ENCODE peak calls at places on chromosome 21, in ten cellular contexts. One of them, this sample, is unnamed.

GRCh38 chr21:28892550-28893111 is 100.0 kb downstream of the LTN1 start:
- DNase-seq in NCI-H2171: no peak
- DNase-seq in cardiac muscle cell: no peak
- DNase-seq in epithelial cell of proximal tubule: no peak
- DNase-seq in nephron progenitor cell: no peak
- DNase-seq in NCI-H345: no peak
- DNase-seq in SK-N-SH: no peak
- DNase-seq in WTC11: no peak
- DNase-seq in T1000: no peak
- DNase-seq in activated T-helper 1 cell treated with anti-CD3 and anti-CD28 coated beads, Interleukin-12 subunit alpha, Interleukin-12 subunit beta, Interleukin-2, Interleukin-4 antibody, amounts not matched to agents 30 ng/mL and 10 ng/mL and 1 ng/mL, durations not matched to agents 14 hours and 24 hours and 36 hours: no peak
- DNase-seq in this sample: no peak

GRCh38 chr21:44618504-44618903 is 6.6 kb downstream of the KRTAP10-8 start:
- DNase-seq in NCI-H2171: no peak
- DNase-seq in cardiac muscle cell: peak
- DNase-seq in epithelial cell of proximal tubule: no peak
- DNase-seq in nephron progenitor cell: no peak
- DNase-seq in NCI-H345: no peak
- DNase-seq in SK-N-SH: no peak
- DNase-seq in WTC11: peak
- DNase-seq in T1000: no peak
- DNase-seq in activated T-helper 1 cell treated with anti-CD3 and anti-CD28 coated beads, Interleukin-12 subunit alpha, Interleukin-12 subunit beta, Interleukin-2, Interleukin-4 antibody, amounts not matched to agents 30 ng/mL and 10 ng/mL and 1 ng/mL, durations not matched to agents 14 hours and 24 hours and 36 hours: no peak
- DNase-seq in this sample: no peak

GRCh38 chr21:42009018-42009830 is 936 bp downstream of the ZBTB21 start:
- DNase-seq in NCI-H2171: no peak
- DNase-seq in cardiac muscle cell: peak
- DNase-seq in epithelial cell of proximal tubule: peak
- DNase-seq in nephron progenitor cell: peak
- DNase-seq in NCI-H345: peak
- DNase-seq in SK-N-SH: peak
- DNase-seq in WTC11: peak
- DNase-seq in T1000: no peak
- DNase-seq in activated T-helper 1 cell treated with anti-CD3 and anti-CD28 coated beads, Interleukin-12 subunit alpha, Interleukin-12 subunit beta, Interleukin-2, Interleukin-4 antibody, amounts not matched to agents 30 ng/mL and 10 ng/mL and 1 ng/mL, durations not matched to agents 14 hours and 24 hours and 36 hours: peak
- DNase-seq in this sample: peak

GRCh38 chr21:15031790-15032357 is 32.9 kb downstream of the NRIP1 start:
- DNase-seq in NCI-H2171: no peak
- DNase-seq in cardiac muscle cell: no peak
- DNase-seq in epithelial cell of proximal tubule: no peak
- DNase-seq in nephron progenitor cell: no peak
- DNase-seq in NCI-H345: no peak
- DNase-seq in SK-N-SH: no peak
- DNase-seq in WTC11: no peak
- DNase-seq in T1000: no peak
- DNase-seq in activated T-helper 1 cell treated with anti-CD3 and anti-CD28 coated beads, Interleukin-12 subunit alpha, Interleukin-12 subunit beta, Interleukin-2, Interleukin-4 antibody, amounts not matched to agents 30 ng/mL and 10 ng/mL and 1 ng/mL, durations not matched to agents 14 hours and 24 hours and 36 hours: no peak
- DNase-seq in this sample: no peak

GRCh38 chr21:45478115-45478801 is 64.0 kb downstream of the SLC19A1 start:
- DNase-seq in NCI-H2171: peak
- DNase-seq in cardiac muscle cell: peak
- DNase-seq in epithelial cell of proximal tubule: no peak
- DNase-seq in nephron progenitor cell: peak
- DNase-seq in NCI-H345: peak
- DNase-seq in SK-N-SH: peak
- DNase-seq in WTC11: peak
- DNase-seq in T1000: peak
- DNase-seq in activated T-helper 1 cell treated with anti-CD3 and anti-CD28 coated beads, Interleukin-12 subunit alpha, Interleukin-12 subunit beta, Interleukin-2, Interleukin-4 antibody, amounts not matched to agents 30 ng/mL and 10 ng/mL and 1 ng/mL, durations not matched to agents 14 hours and 24 hours and 36 hours: peak
- DNase-seq in this sample: peak

GRCh38 chr21:41431788-41432548 is 5.9 kb downstream of the MX1 start:
- DNase-seq in NCI-H2171: no peak
- DNase-seq in cardiac muscle cell: no peak
- DNase-seq in epithelial cell of proximal tubule: no peak
- DNase-seq in nephron progenitor cell: no peak
- DNase-seq in NCI-H345: no peak
- DNase-seq in SK-N-SH: peak
- DNase-seq in WTC11: no peak
- DNase-seq in T1000: no peak
- DNase-seq in activated T-helper 1 cell treated with anti-CD3 and anti-CD28 coated beads, Interleukin-12 subunit alpha, Interleukin-12 subunit beta, Interleukin-2, Interleukin-4 antibody, amounts not matched to agents 30 ng/mL and 10 ng/mL and 1 ng/mL, durations not matched to agents 14 hours and 24 hours and 36 hours: no peak
- DNase-seq in this sample: no peak

GRCh38 chr21:35811115-35811806 is 249.1 kb downstream of the SETD4 start:
- DNase-seq in NCI-H2171: no peak
- DNase-seq in cardiac muscle cell: no peak
- DNase-seq in epithelial cell of proximal tubule: no peak
- DNase-seq in nephron progenitor cell: no peak
- DNase-seq in NCI-H345: no peak
- DNase-seq in SK-N-SH: no peak
- DNase-seq in WTC11: peak
- DNase-seq in T1000: no peak
- DNase-seq in activated T-helper 1 cell treated with anti-CD3 and anti-CD28 coated beads, Interleukin-12 subunit alpha, Interleukin-12 subunit beta, Interleukin-2, Interleukin-4 antibody, amounts not matched to agents 30 ng/mL and 10 ng/mL and 1 ng/mL, durations not matched to agents 14 hours and 24 hours and 36 hours: no peak
- DNase-seq in this sample: no peak

GRCh38 chr21:16020878-16021277 is 291.1 kb downstream of the USP25 start:
- DNase-seq in NCI-H2171: no peak
- DNase-seq in cardiac muscle cell: no peak
- DNase-seq in epithelial cell of proximal tubule: no peak
- DNase-seq in nephron progenitor cell: no peak
- DNase-seq in NCI-H345: no peak
- DNase-seq in SK-N-SH: peak
- DNase-seq in WTC11: no peak
- DNase-seq in T1000: no peak
- DNase-seq in activated T-helper 1 cell treated with anti-CD3 and anti-CD28 coated beads, Interleukin-12 subunit alpha, Interleukin-12 subunit beta, Interleukin-2, Interleukin-4 antibody, amounts not matched to agents 30 ng/mL and 10 ng/mL and 1 ng/mL, durations not matched to agents 14 hours and 24 hours and 36 hours: no peak
- DNase-seq in this sample: no peak

GRCh38 chr21:30408782-30409494 is 13.1 kb downstream of the KRTAP13-1 start:
- DNase-seq in NCI-H2171: peak
- DNase-seq in cardiac muscle cell: peak
- DNase-seq in epithelial cell of proximal tubule: peak
- DNase-seq in nephron progenitor cell: peak
- DNase-seq in NCI-H345: peak
- DNase-seq in SK-N-SH: peak
- DNase-seq in WTC11: peak
- DNase-seq in T1000: no peak
- DNase-seq in activated T-helper 1 cell treated with anti-CD3 and anti-CD28 coated beads, Interleukin-12 subunit alpha, Interleukin-12 subunit beta, Interleukin-2, Interleukin-4 antibody, amounts not matched to agents 30 ng/mL and 10 ng/mL and 1 ng/mL, durations not matched to agents 14 hours and 24 hours and 36 hours: peak
- DNase-seq in this sample: peak

GRCh38 chr21:45295576-45296365 is 8.1 kb upstream of the POFUT2 start:
- DNase-seq in NCI-H2171: no peak
- DNase-seq in cardiac muscle cell: no peak
- DNase-seq in epithelial cell of proximal tubule: no peak
- DNase-seq in nephron progenitor cell: peak
- DNase-seq in NCI-H345: no peak
- DNase-seq in SK-N-SH: peak
- DNase-seq in WTC11: no peak
- DNase-seq in T1000: peak
- DNase-seq in activated T-helper 1 cell treated with anti-CD3 and anti-CD28 coated beads, Interleukin-12 subunit alpha, Interleukin-12 subunit beta, Interleukin-2, Interleukin-4 antibody, amounts not matched to agents 30 ng/mL and 10 ng/mL and 1 ng/mL, durations not matched to agents 14 hours and 24 hours and 36 hours: no peak
- DNase-seq in this sample: no peak

GRCh38 chr21:46091118-46091517 is 6.8 kb upstream of the COL6A2 start:
- DNase-seq in NCI-H2171: no peak
- DNase-seq in cardiac muscle cell: no peak
- DNase-seq in epithelial cell of proximal tubule: no peak
- DNase-seq in nephron progenitor cell: no peak
- DNase-seq in NCI-H345: no peak
- DNase-seq in SK-N-SH: no peak
- DNase-seq in WTC11: no peak
- DNase-seq in T1000: no peak
- DNase-seq in activated T-helper 1 cell treated with anti-CD3 and anti-CD28 coated beads, Interleukin-12 subunit alpha, Interleukin-12 subunit beta, Interleukin-2, Interleukin-4 antibody, amounts not matched to agents 30 ng/mL and 10 ng/mL and 1 ng/mL, durations not matched to agents 14 hours and 24 hours and 36 hours: no peak
- DNase-seq in this sample: no peak

GRCh38 chr21:42724226-42724920 is 71.0 kb downstream of the PDE9A start:
- DNase-seq in NCI-H2171: no peak
- DNase-seq in cardiac muscle cell: peak
- DNase-seq in epithelial cell of proximal tubule: peak
- DNase-seq in nephron progenitor cell: no peak
- DNase-seq in NCI-H345: no peak
- DNase-seq in SK-N-SH: no peak
- DNase-seq in WTC11: no peak
- DNase-seq in T1000: peak
- DNase-seq in activated T-helper 1 cell treated with anti-CD3 and anti-CD28 coated beads, Interleukin-12 subunit alpha, Interleukin-12 subunit beta, Interleukin-2, Interleukin-4 antibody, amounts not matched to agents 30 ng/mL and 10 ng/mL and 1 ng/mL, durations not matched to agents 14 hours and 24 hours and 36 hours: no peak
- DNase-seq in this sample: no peak

GRCh38 chr21:37186983-37187382 is 80.2 kb downstream of the VPS26C start:
- DNase-seq in NCI-H2171: no peak
- DNase-seq in cardiac muscle cell: no peak
- DNase-seq in epithelial cell of proximal tubule: no peak
- DNase-seq in nephron progenitor cell: no peak
- DNase-seq in NCI-H345: no peak
- DNase-seq in SK-N-SH: no peak
- DNase-seq in WTC11: no peak
- DNase-seq in T1000: no peak
- DNase-seq in activated T-helper 1 cell treated with anti-CD3 and anti-CD28 coated beads, Interleukin-12 subunit alpha, Interleukin-12 subunit beta, Interleukin-2, Interleukin-4 antibody, amounts not matched to agents 30 ng/mL and 10 ng/mL and 1 ng/mL, durations not matched to agents 14 hours and 24 hours and 36 hours: no peak
- DNase-seq in this sample: no peak

GRCh38 chr21:33267250-33267649 is 1.1 kb downstream of the IL10RB start:
- DNase-seq in NCI-H2171: no peak
- DNase-seq in cardiac muscle cell: no peak
- DNase-seq in epithelial cell of proximal tubule: no peak
- DNase-seq in nephron progenitor cell: no peak
- DNase-seq in NCI-H345: no peak
- DNase-seq in SK-N-SH: no peak
- DNase-seq in WTC11: no peak
- DNase-seq in T1000: no peak
- DNase-seq in activated T-helper 1 cell treated with anti-CD3 and anti-CD28 coated beads, Interleukin-12 subunit alpha, Interleukin-12 subunit beta, Interleukin-2, Interleukin-4 antibody, amounts not matched to agents 30 ng/mL and 10 ng/mL and 1 ng/mL, durations not matched to agents 14 hours and 24 hours and 36 hours: no peak
- DNase-seq in this sample: no peak